ENCODE peak calls at places on chromosomes 13 and 19, in four cellular contexts. S is mesenchymal stem cell, V is IMR-90, E is neuronal stem cell. B is an unnamed sample.

GRCh38 chr13:99967884-99968520 is 3.6 kb downstream of the ZIC5 start:
- DNase-seq in E (no peak), S (no peak), V (no peak), B (no peak)

GRCh38 chr13:113216165-113217056 is 7.0 kb downstream of the CUL4A start:
- DNase-seq in S (peak; percentile 55), E (peak; percentile 40), V (peak; percentile 74), B (peak; percentile 74)

GRCh38 chr13:79481685-79482052 is 714 bp downstream of the NDFIP2 start:
- DNase-seq in S (no peak), E (no peak), V (no peak), B (no peak)

GRCh38 chr13:45074721-45075120 is 45.6 kb upstream of the GTF2F2 start:
- DNase-seq in E (no peak), V (no peak), S (no peak), B (no peak)

GRCh38 chr19:45211751-45212381 is 33.3 kb downstream of the BLOC1S3 start:
- DNase-seq in V (no peak), E (no peak), S (peak; percentile 57), B (no peak)

GRCh38 chr19:36196249-36196648 is 18.2 kb downstream of the ZNF565 start:
- DNase-seq in E (no peak), V (no peak), S (no peak), B (no peak)

GRCh38 chr19:3389876-3390361 is 23.5 kb downstream of the NFIC start:
- DNase-seq in E (no peak), V (peak; percentile 39), S (peak; percentile 73), B (peak; percentile 61)

GRCh38 chr13:113856716-113857065 is 7.2 kb downstream of the GAS6 start:
- DNase-seq in E (no peak), S (peak; percentile 76), V (peak; percentile 78), B (peak; percentile 20)

GRCh38 chr19:6730153-6730804 is 7.1 kb downstream of the GPR108 start:
- DNase-seq in V (no peak), S (no peak), E (no peak), B (peak; percentile 98)

GRCh38 chr19:15479391-15480345 is at the start of gene PGLYRP2:
- DNase-seq in S (no peak), V (no peak), E (no peak), B (peak; percentile 48)

GRCh38 chr19:47156861-47157454 is 26.3 kb downstream of the SAE1 start:
- DNase-seq in V (no peak), S (peak; percentile 81), E (no peak), B (no peak)

GRCh38 chr13:113353254-113353653 is 10.7 kb downstream of the GRTP1 start:
- DNase-seq in E (no peak), V (no peak), S (no peak), B (no peak)

GRCh38 chr19:16026756-16027155 is 49.5 kb upstream of the TPM4 start:
- DNase-seq in S (no peak), V (no peak), E (no peak), B (no peak)

GRCh38 chr13:79647518-79647917 is 166.6 kb downstream of the NDFIP2 start:
- DNase-seq in V (no peak), E (no peak), S (no peak), B (no peak)

GRCh38 chr19:6091771-6092291 is 18.5 kb downstream of the RFX2 start:
- DNase-seq in E (no peak), V (peak; percentile 69), S (peak; percentile 40), B (no peak)

GRCh38 chr19:47414469-47414868 is 4.9 kb downstream of the MEIS3 start:
- DNase-seq in E (no peak), S (no peak), V (no peak), B (no peak)

GRCh38 chr13:71156550-71156949 is 710.5 kb downstream of the DACH1 start:
- DNase-seq in E (no peak), V (no peak), S (no peak), B (no peak)

GRCh38 chr19:29528350-29528945 is 2.7 kb downstream of the VSTM2B start:
- DNase-seq in V (peak; percentile 58), S (peak; percentile 41), E (peak; percentile 81), B (peak; percentile 87)

GRCh38 chr19:45402469-45403070 is 2.3 kb downstream of the PPP1R13L start:
- DNase-seq in S (peak; percentile 37), V (no peak), E (no peak), B (peak; percentile 85)

GRCh38 chr13:114199961-114200672 is 21.1 kb downstream of the CFAP97D2 start:
- DNase-seq in S (no peak), E (no peak), V (no peak), B (no peak)

GRCh38 chr13:94232956-94233355 is 246.5 kb downstream of the DCT start:
- DNase-seq in S (no peak), V (no peak), E (no peak), B (no peak)

GRCh38 chr19:35348909-35349611 is 1.4 kb downstream of the FFAR1 start:
- DNase-seq in E (no peak), S (no peak), V (no peak), B (peak; percentile 37)

GRCh38 chr13:109332501-109333499 is 453.6 kb downstream of the IRS2 start:
- DNase-seq in V (no peak), S (no peak), E (no peak), B (peak; percentile 38)

GRCh38 chr13:33578786-33579185 is 239.2 kb upstream of the RFC3 start:
- DNase-seq in S (no peak), V (no peak), E (no peak), B (no peak)

GRCh38 chr13:33582121-33582520 is 235.8 kb upstream of the RFC3 start:
- DNase-seq in S (no peak), V (no peak), E (no peak), B (no peak)

DNA sequence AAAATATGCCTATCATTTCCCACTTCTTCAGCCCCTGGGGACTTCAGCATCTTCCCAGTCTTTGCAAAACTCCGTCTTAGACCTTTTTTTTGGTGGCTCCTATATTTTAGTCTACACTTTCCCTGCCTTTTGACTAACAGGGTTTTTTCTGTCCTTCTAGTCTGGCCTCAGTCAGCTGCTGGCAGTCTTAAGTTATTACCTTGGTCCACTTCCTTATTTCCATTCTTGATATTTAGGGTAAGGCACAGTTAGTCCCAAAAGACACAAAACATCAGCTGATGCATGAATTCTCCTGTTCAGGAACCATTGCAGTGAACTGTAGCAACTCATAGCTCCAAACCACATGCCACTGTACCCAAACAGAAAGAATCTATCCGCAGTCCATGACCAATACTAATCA is 234.6 kb upstream of the RFC3 start:
- DNase-seq in V (no peak), S (no peak), E (no peak), B (no peak)
- H3K18ac ChIP-seq in V (no peak overlapping the region), S (no peak overlapping the region), E (no peak overlapping the region), B (no peak overlapping the region)

DNA sequence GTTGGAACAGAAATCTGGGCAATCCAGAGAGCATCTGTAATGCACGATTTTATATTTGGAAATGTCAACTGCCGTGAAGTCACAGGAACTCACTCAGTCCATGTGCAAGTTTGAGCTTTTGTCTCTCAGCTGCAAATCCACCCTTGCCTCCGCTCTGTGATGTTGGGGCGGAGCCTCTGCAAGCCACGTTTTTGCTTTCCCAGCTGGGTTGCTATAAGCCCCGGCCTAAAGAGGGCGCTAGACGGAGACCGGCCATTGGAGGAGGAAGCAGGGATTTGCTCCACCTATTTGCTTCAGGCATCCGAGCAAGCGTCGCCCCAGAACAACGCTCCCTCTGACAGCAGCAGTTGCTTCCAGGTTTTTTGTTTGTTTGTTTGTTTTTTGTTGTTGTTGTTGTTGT is 56.2 kb downstream of the TRPM4 start:
- DNase-seq in S (no peak), E (no peak), V (no peak), B (peak; percentile 70)
- H3K18ac ChIP-seq in S (no peak overlapping the region), E (no peak overlapping the region), V (no peak overlapping the region), B (no peak overlapping the region)

GRCh38 chr19:4543856-4544647 is 4.2 kb upstream of the LRG1 start:
- DNase-seq in S (no peak), V (no peak), E (no peak), B (no peak)
- H3K18ac ChIP-seq in S (no peak overlapping the region), V (no peak overlapping the region), E (no peak overlapping the region), B (no peak overlapping the region)

DNA sequence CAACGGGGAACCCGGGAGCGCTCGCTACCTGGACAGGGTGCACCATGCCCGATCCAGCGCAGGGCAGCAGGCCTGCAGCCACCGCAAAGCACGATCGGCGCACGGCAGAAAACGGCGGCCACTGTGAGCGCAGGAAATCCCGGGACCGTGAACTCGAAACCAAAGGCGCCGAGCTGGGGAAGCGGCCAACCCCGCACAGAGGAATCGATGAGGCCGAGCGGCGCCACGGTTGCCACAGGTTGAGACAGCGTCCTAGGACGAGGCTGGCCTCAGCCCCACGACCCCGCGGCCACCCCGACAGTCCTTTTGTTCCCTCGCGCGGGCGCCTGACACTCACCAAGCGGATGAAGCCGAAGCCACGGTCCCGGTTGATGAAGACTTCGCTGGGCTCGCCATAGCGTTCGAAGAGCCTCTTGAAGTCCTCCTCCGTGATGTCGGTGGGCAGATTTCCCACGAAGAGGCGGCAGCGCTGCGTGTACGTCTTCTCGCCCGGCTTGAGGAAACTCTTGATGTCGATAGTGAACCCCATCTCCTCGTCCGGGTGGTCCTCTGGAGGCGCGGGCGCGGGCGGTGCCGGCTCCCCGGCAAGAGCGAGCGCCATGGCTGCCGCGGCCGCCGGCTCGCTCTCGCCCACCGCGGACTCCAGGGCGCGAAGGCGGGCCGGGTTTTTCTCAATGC is 557 bp downstream of the PSPC1 start:
- DNase-seq in S (peak; percentile 70), V (peak; percentile 45), E (peak; percentile 26), B (no peak)
- H3K18ac ChIP-seq in S (peak overlapping the region; percentile 90), V (peak overlapping the region; percentile 62), E (peak overlapping the region; percentile 99), B (peak overlapping the region; percentile 85)

GRCh38 chr19:10871711-10872550 is 578 bp downstream of the CARM1 start:
- DNase-seq in E (no peak), S (peak; percentile 41), V (no peak), B (no peak)
- H3K18ac ChIP-seq in E (peak overlapping the region; percentile 98), S (peak overlapping the region; percentile 100), V (no peak overlapping the region), B (peak overlapping the region; percentile 45)